ENCODE peak calls at places on chromosomes 6 and 20, in ten cellular contexts. C is pancreas; Q is CD4-positive, alpha-beta memory T cell; W is left lung; T is heart right ventricle; X is cardiac muscle cell; O is CD4-positive, alpha-beta T cell; Y is fibroblast of lung; U is neuronal stem cell; S is dorsolateral prefrontal cortex. Z is an unnamed sample.

GRCh38 chr6:44789790-44790189 is 402.3 kb downstream of the CDC5L start:
- DNase-seq in T (no peak), O (no peak), X (no peak), C (no peak), S (no peak), U (no peak), W (no peak), Y (no peak), Q (no peak), Z (no peak)

GRCh38 chr6:45679631-45680030 is 301.9 kb upstream of the SUPT3H start:
- DNase-seq in W (no peak), Y (no peak), U (no peak), T (no peak), X (no peak), C (no peak), S (no peak), Q (no peak), O (no peak), Z (no peak)

GRCh38 chr6:79646006-79646405 is 14.9 kb downstream of the SH3BGRL2 start:
- DNase-seq in C (no peak), S (no peak), Q (no peak), W (no peak), T (no peak), X (no peak), U (no peak), Y (no peak), O (no peak), Z (no peak)

GRCh38 chr6:121485359-121485809 is 49.9 kb downstream of the GJA1 start:
- DNase-seq in X (no peak), Y (peak; percentile 23), Q (no peak), W (no peak), O (no peak), T (no peak), S (no peak), C (no peak), U (peak; percentile 1), Z (no peak)

GRCh38 chr20:24470782-24471582 is 1.6 kb downstream of the SYNDIG1 start:
- DNase-seq in O (no peak), W (no peak), T (no peak), Y (no peak), C (no peak), Q (no peak), S (no peak), U (peak; percentile 15), X (peak; percentile 23), Z (peak; percentile 68)

GRCh38 chr20:35690265-35690664 is 8.9 kb downstream of the NFS1 start:
- DNase-seq in C (no peak), W (no peak), U (no peak), Q (no peak), S (no peak), T (no peak), X (no peak), Y (no peak), O (peak; percentile 2), Z (no peak)

GRCh38 chr6:135566311-135567068 is 69.0 kb upstream of the AHI1 start:
- DNase-seq in U (no peak), S (no peak), Q (no peak), O (no peak), X (no peak), W (no peak), C (peak; percentile 34), T (no peak), Y (no peak), Z (no peak)

GRCh38 chr6:155352130-155352420 is 37.8 kb upstream of the TFB1M start:
- DNase-seq in X (no peak), Q (no peak), T (no peak), U (no peak), C (no peak), O (no peak), S (no peak), W (no peak), Y (no peak), Z (no peak)

GRCh38 chr20:47306755-47307370 is 49.6 kb downstream of the ZMYND8 start:
- DNase-seq in T (no peak), U (no peak), Y (no peak), S (no peak), O (no peak), X (no peak), C (no peak), W (no peak), Q (no peak), Z (no peak)

GRCh38 chr20:325889-326644 is 715 bp downstream of the SOX12 start:
- DNase-seq in O (peak; percentile 55), S (peak; percentile 81), X (peak; percentile 81), C (peak; percentile 90), Y (peak; percentile 69), W (peak; percentile 69), T (peak; percentile 57), U (peak; percentile 72), Q (peak; percentile 50), Z (peak; percentile 61)

GRCh38 chr6:164763788-164764187 is 545.6 kb downstream of the C6orf118 start:
- DNase-seq in T (no peak), W (no peak), C (no peak), Y (peak; percentile 20), O (no peak), S (no peak), Q (no peak), U (no peak), X (no peak), Z (no peak)

GRCh38 chr6:124298682-124299081 is 495.0 kb downstream of the NKAIN2 start:
- DNase-seq in S (no peak), U (no peak), W (no peak), Y (no peak), Q (no peak), O (no peak), T (no peak), C (no peak), X (no peak), Z (no peak)

GRCh38 chr6:52544325-52545022 is 32.4 kb downstream of the TRAM2 start:
- DNase-seq in X (no peak), C (no peak), S (no peak), O (no peak), T (no peak), Q (no peak), W (no peak), U (no peak), Y (peak; percentile 42), Z (no peak)
- H3K27ac ChIP-seq in X (no peak overlapping the region), C (no peak overlapping the region), S (no peak overlapping the region), O (no peak overlapping the region), T (peak overlapping the region; percentile 6), Q (no peak overlapping the region), W (peak overlapping the region; percentile 42), U (no peak overlapping the region), Y (peak overlapping the region; percentile 82), Z (no peak overlapping the region)

DNA sequence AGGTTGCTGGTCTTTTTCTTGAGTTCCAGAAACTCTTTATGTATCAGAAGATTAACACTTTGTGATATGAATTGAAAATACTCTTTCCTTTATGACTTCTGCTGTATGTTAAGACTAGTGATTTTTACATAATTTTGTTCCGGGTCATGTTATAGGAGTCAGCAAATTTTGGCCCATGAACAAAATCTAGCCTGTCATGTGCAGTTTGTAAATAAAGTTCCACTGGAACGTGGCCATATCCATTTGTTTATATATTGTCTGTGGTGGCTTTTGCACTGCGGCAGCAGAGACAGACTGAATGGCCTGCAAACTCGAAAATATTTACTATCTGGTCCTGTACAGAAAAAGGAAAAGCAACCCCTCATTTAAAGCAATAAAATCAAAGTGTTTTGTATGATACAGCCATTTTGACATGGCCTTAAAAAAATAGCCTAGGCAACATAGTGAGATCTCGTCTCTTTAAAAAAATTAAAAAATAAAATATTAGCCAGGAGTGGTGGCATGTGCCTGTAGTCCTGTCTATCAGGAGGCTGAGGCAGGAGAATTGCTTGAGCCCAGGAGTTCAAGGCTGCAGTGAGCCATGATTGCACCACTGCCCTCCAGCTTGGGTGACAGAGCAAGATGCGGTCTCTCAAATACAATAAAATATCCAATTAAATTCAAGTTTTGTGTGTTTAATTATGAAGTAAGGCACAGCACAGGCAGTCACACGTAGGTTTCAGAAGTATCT is 36.9 kb downstream of the SNX9 start:
- DNase-seq in W (no peak), T (no peak), X (no peak), O (no peak), S (no peak), Q (no peak), Y (no peak), C (no peak), U (no peak), Z (no peak)
- H3K27ac ChIP-seq in W (no peak overlapping the region), T (no peak overlapping the region), X (no peak overlapping the region), O (no peak overlapping the region), S (peak overlapping the region; percentile 33), Q (no peak overlapping the region), Y (no peak overlapping the region), C (no peak overlapping the region), U (no peak overlapping the region), Z (no peak overlapping the region)

GRCh38 chr20:50409495-50409894 is 100.7 kb upstream of the PTPN1 start:
- DNase-seq in S (no peak), W (no peak), Y (no peak), X (no peak), O (no peak), C (no peak), T (no peak), Q (no peak), U (no peak), Z (no peak)
- H3K27ac ChIP-seq in S (no peak overlapping the region), W (no peak overlapping the region), Y (no peak overlapping the region), X (no peak overlapping the region), O (no peak overlapping the region), C (no peak overlapping the region), T (peak overlapping the region; percentile 67), Q (no peak overlapping the region), U (no peak overlapping the region), Z (no peak overlapping the region)

GRCh38 chr6:41545703-41546474 is at the start of gene FOXP4:
- DNase-seq in S (peak; percentile 89), T (peak; percentile 90), U (peak; percentile 86), Q (peak; percentile 81), X (peak; percentile 96), O (peak; percentile 79), W (peak; percentile 93), C (peak; percentile 95), Y (peak; percentile 97), Z (peak; percentile 73)

GRCh38 chr6:41546866-41547798 is 951 bp downstream of the FOXP4 start:
- DNase-seq in Q (peak; percentile 38), T (no peak), U (peak; percentile 40), Y (peak; percentile 45), O (no peak), C (peak; percentile 86), S (no peak), X (peak; percentile 77), W (no peak), Z (no peak)

GRCh38 chr6:41543087-41543486 is 3.1 kb upstream of the FOXP4 start:
- DNase-seq in Y (no peak), W (no peak), O (no peak), U (no peak), S (no peak), X (no peak), C (no peak), Q (no peak), T (no peak), Z (no peak)

GRCh38 chr6:41546475-41546865 is 289 bp downstream of the FOXP4 start:
- DNase-seq in O (peak; percentile 60), Y (no peak), T (no peak), X (no peak), U (no peak), W (no peak), C (no peak), S (no peak), Q (no peak), Z (no peak)

DNA sequence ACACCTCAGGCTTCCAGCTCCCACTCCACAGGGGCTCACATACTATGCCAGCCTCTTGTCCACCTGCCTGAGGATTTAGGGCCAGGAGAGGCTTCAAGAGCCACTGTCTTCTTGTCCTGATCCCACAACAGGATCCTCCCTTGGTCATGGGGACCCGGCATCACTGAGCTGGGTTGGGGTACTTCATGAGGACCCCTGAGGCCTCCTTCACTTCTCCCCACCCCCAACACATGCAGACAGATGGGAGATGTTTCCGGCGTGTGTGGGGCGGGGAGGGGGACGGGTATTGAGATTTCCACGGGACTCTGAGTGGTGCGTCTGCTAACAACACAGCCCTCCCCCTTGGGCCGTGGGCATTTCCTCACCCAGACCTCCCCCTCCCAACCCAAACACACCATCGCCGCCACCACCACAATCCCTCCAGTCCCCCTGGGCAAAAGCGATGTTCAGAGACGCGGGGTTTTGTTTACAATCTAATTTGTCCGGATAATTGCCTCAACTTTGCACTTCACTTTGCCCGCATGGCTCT is 943 bp upstream of the FOXP4 start:
- DNase-seq in O (no peak), T (no peak), Q (no peak), C (no peak), X (no peak), W (no peak), U (no peak), S (no peak), Y (no peak), Z (no peak)
- H3K27ac ChIP-seq in O (no peak overlapping the region), T (no peak overlapping the region), Q (no peak overlapping the region), C (peak overlapping the region; percentile 58), X (no peak overlapping the region), W (no peak overlapping the region), U (no peak overlapping the region), S (no peak overlapping the region), Y (no peak overlapping the region), Z (no peak overlapping the region)